ENCODE peak calls at places on chromosomes 5 and 9, in seven cellular contexts. U is heart right ventricle, V is cardiac fibroblast, H is astrocyte of the cerebellum, J is PC-9, L is mammary epithelial cell, K is AG10803. Z is an unnamed sample.

GRCh38 chr5:103452666-103453065 is 109.9 kb downstream of the NUDT12 start:
- DNase-seq in U (no peak), V (peak), H (no peak), J (no peak), L (no peak), K (peak), Z (no peak)

GRCh38 chr5:154168395-154168794 is 22.1 kb upstream of the GALNT10 start:
- DNase-seq in U (no peak), V (peak), H (no peak), J (no peak), L (no peak), K (peak), Z (no peak)

GRCh38 chr5:132026516-132027008 is 15.1 kb upstream of the ACSL6 start:
- DNase-seq in U (no peak), V (no peak), H (no peak), J (no peak), L (no peak), K (no peak), Z (no peak)

GRCh38 chr9:132207187-132207586 is 45.3 kb downstream of the NTNG2 start:
- DNase-seq in U (no peak), V (no peak), H (no peak), J (no peak), L (no peak), K (no peak), Z (no peak)

GRCh38 chr5:139752506-139753350 is 42.9 kb upstream of the PSD2 start:
- DNase-seq in U (no peak), V (no peak), H (no peak), J (no peak), L (no peak), K (peak), Z (no peak)

GRCh38 chr9:89364664-89365531 is 46.6 kb downstream of the SECISBP2 start:
- DNase-seq in U (no peak), V (no peak), H (no peak), J (no peak), L (peak), K (no peak), Z (no peak)

GRCh38 chr5:125349432-125349831 is 603.0 kb upstream of the ZNF608 start:
- DNase-seq in U (no peak), V (peak), H (peak), J (no peak), L (no peak), K (peak), Z (no peak)

GRCh38 chr5:5044240-5044840 is 95.8 kb upstream of the ADAMTS16 start:
- DNase-seq in U (no peak), V (no peak), H (no peak), J (no peak), L (no peak), K (peak), Z (no peak)

GRCh38 chr5:54160329-54160728 is 150.0 kb downstream of the ARL15 start:
- DNase-seq in U (no peak), V (no peak), H (no peak), J (no peak), L (no peak), K (no peak), Z (no peak)

GRCh38 chr5:145743396-145744061 is 91.6 kb downstream of the PRELID2 start:
- DNase-seq in U (no peak), V (no peak), H (no peak), J (no peak), L (no peak), K (no peak), Z (no peak)

GRCh38 chr9:125912667-125913066 is 165.5 kb downstream of the PBX3 start:
- DNase-seq in U (no peak), V (no peak), H (no peak), J (no peak), L (no peak), K (no peak), Z (no peak)

GRCh38 chr5:123278284-123278683 is 144.9 kb downstream of the CEP120 start:
- DNase-seq in U (no peak), V (peak), H (no peak), J (no peak), L (no peak), K (peak), Z (no peak)

GRCh38 chr5:139688712-139689413 is 40.7 kb downstream of the CXXC5 start:
- DNase-seq in U (no peak), V (no peak), H (no peak), J (no peak), L (no peak), K (no peak), Z (no peak)

GRCh38 chr9:137074657-137075274 is 2.6 kb upstream of the UAP1L1 start:
- DNase-seq in U (no peak), V (no peak), H (no peak), J (no peak), L (no peak), K (no peak), Z (no peak)

GRCh38 chr9:22040760-22041159 is 31.7 kb upstream of the CDKN2B start:
- DNase-seq in U (no peak), V (peak), H (no peak), J (no peak), L (peak), K (peak), Z (no peak)

GRCh38 chr9:89177401-89178161 is 1.0 kb downstream of the SHC3 start:
- DNase-seq in U (no peak), V (peak), H (no peak), J (peak), L (no peak), K (peak), Z (no peak)

GRCh38 chr5:145246961-145247744 is 588.0 kb downstream of the PRELID2 start:
- DNase-seq in U (no peak), V (peak), H (no peak), J (peak), L (peak), K (peak), Z (peak)

GRCh38 chr5:38370341-38371100 is 112.2 kb downstream of the EGFLAM start:
- DNase-seq in U (peak), V (no peak), H (no peak), J (no peak), L (no peak), K (no peak), Z (no peak)

GRCh38 chr5:135465391-135466122 is 13.4 kb upstream of the TIFAB start:
- DNase-seq in U (no peak), V (no peak), H (no peak), J (no peak), L (no peak), K (no peak), Z (no peak)

GRCh38 chr5:139276426-139276825 is 17.1 kb upstream of the MATR3 start:
- DNase-seq in U (no peak), V (no peak), H (no peak), J (no peak), L (peak), K (no peak), Z (no peak)

GRCh38 chr5:79932510-79933504 is 58.3 kb downstream of the MTX3 start:
- DNase-seq in U (no peak), V (peak), H (no peak), J (no peak), L (peak), K (peak), Z (peak)

GRCh38 chr9:116331241-116331640 is 177.7 kb downstream of the PAPPA start:
- DNase-seq in U (no peak), V (no peak), H (no peak), J (no peak), L (no peak), K (no peak), Z (no peak)

GRCh38 chr5:131810510-131811249 is 13.9 kb upstream of the FNIP1 start:
- DNase-seq in U (no peak), V (peak), H (no peak), J (no peak), L (no peak), K (no peak), Z (no peak)

GRCh38 chr5:113513384-113514262 is at the start of gene YTHDC2:
- DNase-seq in U (peak), V (peak), H (peak), J (peak), L (peak), K (peak), Z (peak)
- TF ChIP-seq CTCF in U (peak), V (no peak), H (peak), J (no peak), L (peak), K (peak), Z (peak)

GRCh38 chr9:123998970-123999621 is 12.5 kb upstream of the LHX2 start:
- DNase-seq in U (peak), V (no peak), H (no peak), J (no peak), L (no peak), K (no peak), Z (no peak)
- H3K4me3 ChIP-seq in U (peak), V (peak), H (no peak), J (no peak), L (no peak), K (peak), Z (peak)

GRCh38 chr5:9160747-9161146 is 385.1 kb downstream of the SEMA5A start:
- DNase-seq in U (no peak), V (no peak), H (no peak), J (no peak), L (no peak), K (no peak), Z (no peak)

GRCh38 chr5:9170026-9170425 is 375.8 kb downstream of the SEMA5A start:
- DNase-seq in U (no peak), V (peak), H (no peak), J (no peak), L (no peak), K (no peak), Z (no peak)

GRCh38 chr5:9168791-9169611 is 376.9 kb downstream of the SEMA5A start:
- DNase-seq in U (no peak), V (peak), H (peak), J (no peak), L (peak), K (no peak), Z (no peak)

GRCh38 chr5:9165567-9165966 is 380.3 kb downstream of the SEMA5A start:
- DNase-seq in U (no peak), V (no peak), H (no peak), J (no peak), L (no peak), K (no peak), Z (no peak)

GRCh38 chr5:9166202-9167147 is 379.4 kb downstream of the SEMA5A start:
- DNase-seq in U (no peak), V (no peak), H (no peak), J (no peak), L (no peak), K (peak), Z (no peak)
- TF ChIP-seq CTCF in U (no peak), V (no peak), H (no peak), J (no peak), L (no peak), K (no peak), Z (no peak)

GRCh38 chr5:171421331-171422262 is 2.1 kb downstream of the FGF18 start:
- DNase-seq in U (no peak), V (no peak), H (no peak), J (no peak), L (no peak), K (no peak), Z (no peak)
- H3K4me3 ChIP-seq in U (no peak), V (no peak), H (peak), J (no peak), L (no peak), K (no peak), Z (no peak)

GRCh38 chr5:1649554-1649953 is 125.8 kb upstream of the LPCAT1 start:
- DNase-seq in U (no peak), V (no peak), H (no peak), J (no peak), L (no peak), K (no peak), Z (no peak)
- TF ChIP-seq CTCF in U (no peak), V (no peak), H (no peak), J (no peak), L (no peak), K (no peak), Z (no peak)

DNA sequence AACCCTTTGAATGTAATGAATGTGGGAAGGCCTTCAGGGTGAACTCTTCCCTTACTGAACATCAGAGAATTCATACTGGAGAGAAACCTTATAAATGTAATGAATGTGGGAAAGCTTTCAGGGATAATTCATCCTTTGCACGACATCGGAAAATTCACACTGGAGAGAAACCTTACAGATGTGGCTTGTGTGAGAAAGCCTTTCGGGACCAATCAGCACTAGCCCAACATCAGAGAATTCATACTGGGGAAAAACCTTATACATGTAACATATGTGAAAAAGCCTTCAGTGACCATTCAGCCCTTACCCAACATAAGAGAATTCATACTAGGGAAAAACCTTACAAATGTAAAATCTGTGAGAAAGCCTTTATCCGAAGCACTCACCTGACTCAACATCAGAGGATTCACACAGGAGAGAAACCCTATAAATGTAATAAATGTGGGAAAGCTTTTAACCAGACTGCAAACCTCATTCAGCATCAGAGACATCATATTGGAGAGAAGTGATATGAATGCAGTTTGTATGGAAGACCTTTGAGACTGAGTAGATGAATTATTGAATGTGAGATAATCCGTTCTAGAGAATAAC is 24.6 kb downstream of the ZNF454 start:
- DNase-seq in U (no peak), V (no peak), H (no peak), J (no peak), L (no peak), K (no peak), Z (no peak)
- H3K4me3 ChIP-seq in U (no peak), V (no peak), H (no peak), J (no peak), L (no peak), K (no peak), Z (no peak)

GRCh38 chr5:122153230-122153629 is 23.9 kb downstream of the ZNF474 start:
- DNase-seq in U (no peak), V (peak), H (peak), J (no peak), L (peak), K (peak), Z (peak)

GRCh38 chr5:122154910-122155309 is 25.6 kb downstream of the ZNF474 start:
- DNase-seq in U (no peak), V (peak), H (peak), J (no peak), L (peak), K (peak), Z (no peak)

GRCh38 chr5:122154491-122154890 is 25.1 kb downstream of the ZNF474 start:
- DNase-seq in U (no peak), V (peak), H (no peak), J (no peak), L (no peak), K (peak), Z (no peak)

GRCh38 chr5:122153774-122154173 is 24.4 kb downstream of the ZNF474 start:
- DNase-seq in U (no peak), V (peak), H (no peak), J (no peak), L (no peak), K (no peak), Z (no peak)

GRCh38 chr5:122156724-122157325 is 27.5 kb downstream of the ZNF474 start:
- DNase-seq in U (no peak), V (peak), H (peak), J (peak), L (peak), K (peak), Z (no peak)
- TF ChIP-seq CTCF in U (peak), V (peak), H (peak), J (peak), L (peak), K (peak), Z (peak)

Z was measured in AG09309.